ENCODE peak calls at places on chromosomes 7 and 10, in six cellular contexts. One of them, this sample, is unnamed.

GRCh38 chr7:28298870-28299484 is 113.3 kb upstream of the CREB5 start:
- DNase-seq in amniotic stem cell: peak
- DNase-seq in left cardiac atrium: no peak
- DNase-seq in glutamatergic neuron: peak
- DNase-seq in GM13977: no peak
- DNase-seq in astrocyte: no peak
- DNase-seq in this sample: no peak

GRCh38 chr10:112802411-112803060 is 147.5 kb upstream of the TCF7L2 start:
- DNase-seq in astrocyte: no peak
- DNase-seq in left cardiac atrium: no peak
- DNase-seq in glutamatergic neuron: no peak
- DNase-seq in GM13977: no peak
- DNase-seq in amniotic stem cell: no peak
- DNase-seq in this sample: no peak

GRCh38 chr7:95398155-95398940 is 2.2 kb upstream of the PON3 start:
- DNase-seq in amniotic stem cell: no peak
- DNase-seq in left cardiac atrium: no peak
- DNase-seq in GM13977: no peak
- DNase-seq in glutamatergic neuron: no peak
- DNase-seq in astrocyte: no peak
- DNase-seq in this sample: no peak

GRCh38 chr7:121519548-121520521 is 123.7 kb upstream of the FAM3C start:
- DNase-seq in glutamatergic neuron: no peak
- DNase-seq in left cardiac atrium: peak
- DNase-seq in amniotic stem cell: no peak
- DNase-seq in astrocyte: no peak
- DNase-seq in GM13977: peak
- DNase-seq in this sample: no peak

GRCh38 chr10:65294329-65294728 is 1631.5 kb upstream of the LRRTM3 start:
- DNase-seq in amniotic stem cell: no peak
- DNase-seq in left cardiac atrium: no peak
- DNase-seq in astrocyte: peak
- DNase-seq in GM13977: no peak
- DNase-seq in glutamatergic neuron: no peak
- DNase-seq in this sample: no peak

GRCh38 chr10:131885391-131886165 is 15.2 kb upstream of the PPP2R2D start:
- DNase-seq in glutamatergic neuron: peak
- DNase-seq in amniotic stem cell: no peak
- DNase-seq in astrocyte: no peak
- DNase-seq in GM13977: peak
- DNase-seq in left cardiac atrium: peak
- DNase-seq in this sample: peak

GRCh38 chr10:48577158-48577557 is 27.7 kb downstream of the ARHGAP22 start:
- DNase-seq in glutamatergic neuron: no peak
- DNase-seq in astrocyte: no peak
- DNase-seq in amniotic stem cell: no peak
- DNase-seq in left cardiac atrium: no peak
- DNase-seq in GM13977: no peak
- DNase-seq in this sample: no peak

GRCh38 chr10:80541144-80541750 is 3.5 kb downstream of the SH2D4B start:
- DNase-seq in GM13977: no peak
- DNase-seq in glutamatergic neuron: no peak
- DNase-seq in left cardiac atrium: no peak
- DNase-seq in astrocyte: no peak
- DNase-seq in amniotic stem cell: no peak
- DNase-seq in this sample: no peak

GRCh38 chr10:111656066-111656465 is 527.5 kb downstream of the GPAM start:
- DNase-seq in amniotic stem cell: no peak
- DNase-seq in glutamatergic neuron: no peak
- DNase-seq in astrocyte: no peak
- DNase-seq in left cardiac atrium: no peak
- DNase-seq in GM13977: no peak
- DNase-seq in this sample: no peak

GRCh38 chr10:57692255-57692980 is 575.3 kb downstream of the IPMK start:
- DNase-seq in GM13977: no peak
- DNase-seq in amniotic stem cell: peak
- DNase-seq in left cardiac atrium: no peak
- DNase-seq in astrocyte: peak
- DNase-seq in glutamatergic neuron: no peak
- DNase-seq in this sample: no peak

GRCh38 chr7:107007004-107007891 is 37.3 kb upstream of the PRKAR2B start:
- DNase-seq in astrocyte: no peak
- DNase-seq in GM13977: no peak
- DNase-seq in glutamatergic neuron: no peak
- DNase-seq in left cardiac atrium: peak
- DNase-seq in amniotic stem cell: no peak
- DNase-seq in this sample: no peak

GRCh38 chr10:49277973-49278372 is 21.0 kb upstream of the C10orf71 start:
- DNase-seq in amniotic stem cell: no peak
- DNase-seq in GM13977: no peak
- DNase-seq in left cardiac atrium: no peak
- DNase-seq in glutamatergic neuron: no peak
- DNase-seq in astrocyte: no peak
- DNase-seq in this sample: no peak

GRCh38 chr7:94183289-94183749 is 179.2 kb upstream of the BET1 start:
- DNase-seq in GM13977: no peak
- DNase-seq in glutamatergic neuron: no peak
- DNase-seq in left cardiac atrium: peak
- DNase-seq in astrocyte: peak
- DNase-seq in amniotic stem cell: peak
- DNase-seq in this sample: peak

GRCh38 chr7:44073664-44074348 is 8.4 kb upstream of the PGAM2 start:
- DNase-seq in left cardiac atrium: peak
- DNase-seq in glutamatergic neuron: no peak
- DNase-seq in astrocyte: peak
- DNase-seq in amniotic stem cell: no peak
- DNase-seq in GM13977: peak
- DNase-seq in this sample: peak

GRCh38 chr10:119663866-119664698 is 12.9 kb downstream of the BAG3 start:
- DNase-seq in amniotic stem cell: no peak
- DNase-seq in left cardiac atrium: no peak
- DNase-seq in astrocyte: no peak
- DNase-seq in GM13977: no peak
- DNase-seq in glutamatergic neuron: no peak
- DNase-seq in this sample: no peak

GRCh38 chr7:74288034-74288881 is 949 bp upstream of the CLIP2 start:
- DNase-seq in GM13977: peak
- DNase-seq in amniotic stem cell: no peak
- DNase-seq in left cardiac atrium: no peak
- DNase-seq in astrocyte: no peak
- DNase-seq in glutamatergic neuron: no peak
- DNase-seq in this sample: no peak

GRCh38 chr10:75450062-75450429 is 18.6 kb downstream of the LRMDA start:
- DNase-seq in amniotic stem cell: no peak
- DNase-seq in glutamatergic neuron: no peak
- DNase-seq in left cardiac atrium: no peak
- DNase-seq in GM13977: no peak
- DNase-seq in astrocyte: no peak
- DNase-seq in this sample: no peak

GRCh38 chr10:62047960-62048383 is 146.5 kb downstream of the ARID5B start:
- DNase-seq in left cardiac atrium: no peak
- DNase-seq in GM13977: no peak
- DNase-seq in amniotic stem cell: no peak
- DNase-seq in glutamatergic neuron: no peak
- DNase-seq in astrocyte: no peak
- DNase-seq in this sample: no peak

GRCh38 chr10:79442171-79443040 is 3.0 kb downstream of the ZCCHC24 start:
- DNase-seq in GM13977: no peak
- DNase-seq in left cardiac atrium: no peak
- DNase-seq in glutamatergic neuron: no peak
- DNase-seq in amniotic stem cell: no peak
- DNase-seq in astrocyte: no peak
- DNase-seq in this sample: no peak

GRCh38 chr10:17113889-17114288 is 15.7 kb downstream of the CUBN start:
- DNase-seq in GM13977: no peak
- DNase-seq in left cardiac atrium: no peak
- DNase-seq in amniotic stem cell: no peak
- DNase-seq in glutamatergic neuron: no peak
- DNase-seq in astrocyte: peak
- DNase-seq in this sample: no peak

GRCh38 chr7:80136276-80137045 is 1.8 kb downstream of the GNAI1 start:
- DNase-seq in glutamatergic neuron: no peak
- DNase-seq in amniotic stem cell: no peak
- DNase-seq in GM13977: peak
- DNase-seq in astrocyte: peak
- DNase-seq in left cardiac atrium: no peak
- DNase-seq in this sample: no peak

GRCh38 chr10:11058965-11059364 is 41.3 kb downstream of the CELF2 start:
- DNase-seq in amniotic stem cell: no peak
- DNase-seq in left cardiac atrium: no peak
- DNase-seq in glutamatergic neuron: no peak
- DNase-seq in astrocyte: peak
- DNase-seq in GM13977: no peak
- DNase-seq in this sample: no peak

GRCh38 chr7:102223175-102223574 is 63.5 kb upstream of the SH2B2 start:
- DNase-seq in glutamatergic neuron: no peak
- DNase-seq in GM13977: no peak
- DNase-seq in amniotic stem cell: no peak
- DNase-seq in left cardiac atrium: no peak
- DNase-seq in astrocyte: no peak
- DNase-seq in this sample: no peak

GRCh38 chr10:5968037-5968680 is 9.2 kb downstream of the IL15RA start:
- DNase-seq in glutamatergic neuron: no peak
- DNase-seq in amniotic stem cell: no peak
- DNase-seq in astrocyte: no peak
- DNase-seq in GM13977: no peak
- DNase-seq in left cardiac atrium: no peak
- DNase-seq in this sample: peak

GRCh38 chr7:157558061-157558460 is 221.3 kb downstream of the DNAJB6 start:
- DNase-seq in astrocyte: no peak
- DNase-seq in glutamatergic neuron: peak
- DNase-seq in amniotic stem cell: no peak
- DNase-seq in left cardiac atrium: no peak
- DNase-seq in GM13977: no peak
- DNase-seq in this sample: peak

GRCh38 chr7:146656988-146657387 is 540.4 kb downstream of the CNTNAP2 start:
- DNase-seq in glutamatergic neuron: no peak
- DNase-seq in left cardiac atrium: no peak
- DNase-seq in astrocyte: no peak
- DNase-seq in amniotic stem cell: no peak
- DNase-seq in GM13977: no peak
- DNase-seq in this sample: no peak

GRCh38 chr7:112989531-112989930 is 97.1 kb downstream of the GPR85 start:
- DNase-seq in amniotic stem cell: no peak
- DNase-seq in left cardiac atrium: no peak
- DNase-seq in glutamatergic neuron: no peak
- DNase-seq in astrocyte: peak
- DNase-seq in GM13977: no peak
- DNase-seq in this sample: no peak

GRCh38 chr10:88954458-88955083 is 2.0 kb upstream of the ACTA2 start:
- DNase-seq in glutamatergic neuron: no peak
- DNase-seq in left cardiac atrium: no peak
- DNase-seq in GM13977: no peak
- DNase-seq in astrocyte: no peak
- DNase-seq in amniotic stem cell: no peak
- DNase-seq in this sample: no peak

GRCh38 chr10:15300697-15301096 is 70.4 kb downstream of the FAM171A1 start:
- DNase-seq in astrocyte: no peak
- DNase-seq in amniotic stem cell: no peak
- DNase-seq in left cardiac atrium: no peak
- DNase-seq in glutamatergic neuron: no peak
- DNase-seq in GM13977: no peak
- DNase-seq in this sample: no peak

This sample was measured in lower lobe of right lung.